ENCODE peak calls at places on chromosomes 7 and 10, in nine cellular contexts. One of them, this sample, is unnamed.

GRCh38 chr10:114489521-114490310 is 85.4 kb upstream of the AFAP1L2 start:
- DNase-seq in HCT116: peak
- DNase-seq in HepG2: peak
- DNase-seq in SK-N-SH: no peak
- DNase-seq in A549: no peak
- DNase-seq in endothelial cell of umbilical vein: peak
- DNase-seq in K562: no peak
- DNase-seq in H1: no peak
- DNase-seq in GM12878: no peak
- DNase-seq in this sample: no peak

GRCh38 chr7:38322461-38322860 is 49.0 kb upstream of the TARP start:
- DNase-seq in A549: no peak
- DNase-seq in H1: no peak
- DNase-seq in HCT116: no peak
- DNase-seq in HepG2: no peak
- DNase-seq in SK-N-SH: no peak
- DNase-seq in K562: no peak
- DNase-seq in GM12878: no peak
- DNase-seq in endothelial cell of umbilical vein: no peak
- DNase-seq in this sample: no peak

GRCh38 chr7:115034515-115034914 is 112.6 kb downstream of the MDFIC start:
- DNase-seq in A549: no peak
- DNase-seq in H1: no peak
- DNase-seq in HepG2: no peak
- DNase-seq in SK-N-SH: no peak
- DNase-seq in K562: no peak
- DNase-seq in endothelial cell of umbilical vein: no peak
- DNase-seq in GM12878: no peak
- DNase-seq in HCT116: no peak
- DNase-seq in this sample: no peak

GRCh38 chr7:156191090-156191489 is 378.8 kb upstream of the SHH start:
- DNase-seq in endothelial cell of umbilical vein: no peak
- DNase-seq in HepG2: no peak
- DNase-seq in A549: no peak
- DNase-seq in K562: no peak
- DNase-seq in SK-N-SH: no peak
- DNase-seq in HCT116: no peak
- DNase-seq in GM12878: no peak
- DNase-seq in H1: no peak
- DNase-seq in this sample: no peak

GRCh38 chr10:123665371-123666286 is 526 bp upstream of the GPR26 start:
- DNase-seq in HepG2: no peak
- DNase-seq in K562: no peak
- DNase-seq in A549: no peak
- DNase-seq in SK-N-SH: peak
- DNase-seq in H1: no peak
- DNase-seq in endothelial cell of umbilical vein: no peak
- DNase-seq in HCT116: no peak
- DNase-seq in GM12878: no peak
- DNase-seq in this sample: no peak

GRCh38 chr7:134916428-134916883 is 69.9 kb upstream of the AGBL3 start:
- DNase-seq in GM12878: no peak
- DNase-seq in A549: no peak
- DNase-seq in K562: no peak
- DNase-seq in H1: no peak
- DNase-seq in SK-N-SH: peak
- DNase-seq in HepG2: no peak
- DNase-seq in HCT116: no peak
- DNase-seq in endothelial cell of umbilical vein: no peak
- DNase-seq in this sample: no peak

GRCh38 chr7:99314504-99314903 is 11.2 kb upstream of the ARPC1A start:
- DNase-seq in SK-N-SH: no peak
- DNase-seq in HCT116: no peak
- DNase-seq in H1: no peak
- DNase-seq in HepG2: no peak
- DNase-seq in endothelial cell of umbilical vein: no peak
- DNase-seq in K562: no peak
- DNase-seq in GM12878: peak
- DNase-seq in A549: no peak
- DNase-seq in this sample: no peak

GRCh38 chr7:4189151-4189570 is 492.9 kb upstream of the FOXK1 start:
- DNase-seq in endothelial cell of umbilical vein: no peak
- DNase-seq in HCT116: no peak
- DNase-seq in HepG2: no peak
- DNase-seq in SK-N-SH: peak
- DNase-seq in K562: no peak
- DNase-seq in GM12878: no peak
- DNase-seq in H1: no peak
- DNase-seq in A549: no peak
- DNase-seq in this sample: no peak

GRCh38 chr10:4829954-4830353 is 3.9 kb downstream of the AKR1E2 start:
- DNase-seq in endothelial cell of umbilical vein: no peak
- DNase-seq in GM12878: no peak
- DNase-seq in HCT116: no peak
- DNase-seq in SK-N-SH: no peak
- DNase-seq in HepG2: no peak
- DNase-seq in K562: no peak
- DNase-seq in H1: no peak
- DNase-seq in A549: no peak
- DNase-seq in this sample: no peak

GRCh38 chr7:110940756-110941155 is 150.2 kb upstream of the LRRN3 start:
- DNase-seq in HepG2: no peak
- DNase-seq in SK-N-SH: no peak
- DNase-seq in H1: no peak
- DNase-seq in HCT116: no peak
- DNase-seq in A549: no peak
- DNase-seq in endothelial cell of umbilical vein: no peak
- DNase-seq in GM12878: no peak
- DNase-seq in K562: no peak
- DNase-seq in this sample: no peak

DNA sequence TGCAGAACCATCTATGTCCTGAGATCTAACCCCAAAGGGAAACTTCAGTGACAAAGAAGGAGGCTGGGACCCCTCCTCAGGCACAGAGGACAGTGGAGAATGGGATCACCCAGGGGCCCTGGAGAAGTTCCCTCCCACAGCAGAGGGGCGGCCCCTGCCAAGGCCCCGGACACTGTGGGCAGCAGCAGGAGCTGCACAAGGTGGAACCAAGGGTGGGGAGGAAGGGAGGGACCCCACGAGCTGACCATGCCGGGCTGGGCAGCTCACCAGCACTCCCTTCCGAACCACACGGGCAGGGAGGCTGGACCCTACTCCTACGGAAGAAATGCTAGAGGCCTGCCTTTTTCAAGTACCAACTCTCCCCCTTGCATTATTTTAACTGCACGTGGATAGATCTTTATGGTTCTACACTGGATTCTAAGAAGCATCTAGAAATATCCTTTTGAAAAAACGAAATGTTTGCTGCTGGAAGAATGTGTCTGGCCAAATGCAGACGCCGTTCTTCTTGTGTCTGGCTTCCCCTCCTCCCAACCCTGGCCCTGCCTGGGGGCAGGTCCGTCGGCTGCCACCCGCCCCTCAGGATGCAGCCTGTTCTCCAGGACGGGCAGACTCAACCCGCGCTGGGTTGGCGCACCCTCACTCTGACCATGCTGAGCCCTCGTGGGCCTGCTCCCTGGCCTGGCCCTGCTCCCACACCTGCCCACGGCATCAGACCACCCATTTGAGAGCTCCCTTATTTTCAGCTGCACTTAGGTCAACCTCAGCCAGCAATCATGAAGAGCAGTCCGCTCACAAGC is 193.9 kb downstream of the TCERG1L start:
- DNase-seq in H1: no peak
- DNase-seq in SK-N-SH: no peak
- DNase-seq in HepG2: no peak
- DNase-seq in GM12878: no peak
- DNase-seq in A549: no peak
- DNase-seq in HCT116: no peak
- DNase-seq in endothelial cell of umbilical vein: no peak
- DNase-seq in K562: no peak
- DNase-seq in this sample: no peak
- TF ChIP-seq MAX in H1: no peak
- TF ChIP-seq MAX in SK-N-SH: no peak
- TF ChIP-seq MAX in HepG2: no peak
- TF ChIP-seq MAX in GM12878: no peak
- TF ChIP-seq MAX in A549: no peak
- TF ChIP-seq MAX in HCT116: no peak
- TF ChIP-seq MAX in endothelial cell of umbilical vein: no peak
- TF ChIP-seq MAX in K562: no peak
- TF ChIP-seq MAX in this sample: no peak

DNA sequence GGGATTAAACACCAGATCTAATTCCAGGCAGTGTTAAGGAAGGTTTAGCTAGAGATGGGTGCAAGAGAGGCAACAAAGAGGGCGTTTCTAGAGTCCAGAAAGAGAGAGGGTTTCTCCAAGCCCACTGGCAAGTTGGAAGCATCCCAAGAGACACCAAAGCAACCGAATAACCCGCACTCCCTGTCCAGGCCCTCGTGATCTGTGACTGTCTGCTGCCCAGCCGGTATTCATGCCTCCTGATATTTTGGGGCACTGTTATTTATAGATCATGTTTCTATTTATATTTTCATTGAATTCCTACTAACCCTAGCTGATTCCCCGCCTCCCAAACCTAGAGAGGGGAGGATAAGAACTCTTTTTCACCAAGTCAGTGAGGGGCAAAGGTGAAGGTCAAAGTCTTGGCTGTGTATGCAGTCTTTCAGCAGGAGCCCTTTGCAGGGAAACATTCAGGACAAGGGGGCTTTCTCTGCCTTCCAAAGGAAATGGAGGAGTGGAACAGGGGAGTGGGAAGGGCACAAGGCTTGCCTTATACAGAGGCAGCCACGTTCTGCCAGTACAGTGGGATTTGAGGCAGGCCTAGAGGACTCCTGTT is 103.6 kb downstream of the SH3PXD2A start:
- DNase-seq in SK-N-SH: no peak
- DNase-seq in A549: no peak
- DNase-seq in H1: no peak
- DNase-seq in HepG2: peak
- DNase-seq in GM12878: no peak
- DNase-seq in K562: no peak
- DNase-seq in endothelial cell of umbilical vein: no peak
- DNase-seq in HCT116: no peak
- DNase-seq in this sample: no peak
- H3K4me3 ChIP-seq in SK-N-SH: no peak
- H3K4me3 ChIP-seq in A549: no peak
- H3K4me3 ChIP-seq in H1: no peak
- H3K4me3 ChIP-seq in HepG2: no peak
- H3K4me3 ChIP-seq in GM12878: no peak
- H3K4me3 ChIP-seq in K562: no peak
- H3K4me3 ChIP-seq in endothelial cell of umbilical vein: no peak
- H3K4me3 ChIP-seq in HCT116: no peak
- H3K4me3 ChIP-seq in this sample: no peak

GRCh38 chr10:131982185-131982756 is 548 bp upstream of the BNIP3 start:
- DNase-seq in K562: no peak
- DNase-seq in A549: peak
- DNase-seq in SK-N-SH: peak
- DNase-seq in H1: no peak
- DNase-seq in endothelial cell of umbilical vein: no peak
- DNase-seq in HCT116: no peak
- DNase-seq in GM12878: no peak
- DNase-seq in HepG2: no peak
- DNase-seq in this sample: no peak

GRCh38 chr10:131981429-131982184 is at the start of gene BNIP3:
- DNase-seq in A549: peak
- DNase-seq in HepG2: peak
- DNase-seq in SK-N-SH: peak
- DNase-seq in endothelial cell of umbilical vein: peak
- DNase-seq in H1: peak
- DNase-seq in GM12878: peak
- DNase-seq in K562: peak
- DNase-seq in HCT116: peak
- DNase-seq in this sample: peak

GRCh38 chr10:131980321-131980720 is 1.4 kb downstream of the BNIP3 start:
- DNase-seq in K562: no peak
- DNase-seq in HCT116: no peak
- DNase-seq in GM12878: no peak
- DNase-seq in endothelial cell of umbilical vein: no peak
- DNase-seq in H1: no peak
- DNase-seq in A549: no peak
- DNase-seq in SK-N-SH: no peak
- DNase-seq in HepG2: no peak
- DNase-seq in this sample: no peak

GRCh38 chr10:131979821-131980270 is 1.9 kb downstream of the BNIP3 start:
- DNase-seq in GM12878: no peak
- DNase-seq in HepG2: peak
- DNase-seq in HCT116: no peak
- DNase-seq in endothelial cell of umbilical vein: peak
- DNase-seq in A549: no peak
- DNase-seq in H1: no peak
- DNase-seq in K562: peak
- DNase-seq in SK-N-SH: peak
- DNase-seq in this sample: no peak

DNA sequence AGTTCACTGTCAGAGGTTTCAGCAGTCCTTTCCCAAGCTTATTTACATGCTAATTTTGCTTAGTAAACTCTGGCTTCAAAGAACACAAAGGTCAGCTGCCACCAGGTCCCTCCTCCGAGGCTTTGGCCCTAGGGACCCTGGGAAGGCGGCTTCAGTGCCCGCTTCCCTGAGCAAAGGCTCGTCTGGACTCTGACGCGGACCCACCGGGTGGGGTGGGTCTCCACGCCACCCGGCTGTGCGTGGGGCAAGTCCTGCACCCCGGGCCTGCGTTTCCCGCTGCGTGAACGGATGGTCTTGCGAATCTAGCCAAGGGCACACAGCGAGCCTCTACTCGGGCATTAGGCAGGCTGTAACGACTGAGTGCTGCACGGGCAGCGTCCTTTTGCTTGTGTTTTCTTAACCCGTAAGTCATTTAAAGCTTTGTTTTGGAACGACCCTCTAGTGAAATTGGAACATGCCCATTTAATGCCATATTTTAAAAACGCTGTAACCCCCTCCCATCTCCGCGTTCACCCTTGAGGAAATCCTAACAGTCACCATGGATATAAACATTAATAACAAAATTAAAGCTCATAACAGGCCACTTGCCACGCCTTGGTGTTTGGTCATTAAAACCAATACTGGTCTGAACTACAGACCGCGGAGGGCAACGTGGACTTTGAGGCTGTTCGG is 830 bp downstream of the BNIP3 start:
- DNase-seq in H1: peak
- DNase-seq in K562: peak
- DNase-seq in SK-N-SH: peak
- DNase-seq in A549: no peak
- DNase-seq in HCT116: no peak
- DNase-seq in GM12878: no peak
- DNase-seq in endothelial cell of umbilical vein: peak
- DNase-seq in HepG2: peak
- DNase-seq in this sample: peak
- TF ChIP-seq MAX in H1: no peak
- TF ChIP-seq MAX in K562: no peak
- TF ChIP-seq MAX in SK-N-SH: no peak
- TF ChIP-seq MAX in A549: no peak
- TF ChIP-seq MAX in HCT116: no peak
- TF ChIP-seq MAX in GM12878: no peak
- TF ChIP-seq MAX in endothelial cell of umbilical vein: no peak
- TF ChIP-seq MAX in HepG2: peak
- TF ChIP-seq MAX in this sample: no peak

DNA sequence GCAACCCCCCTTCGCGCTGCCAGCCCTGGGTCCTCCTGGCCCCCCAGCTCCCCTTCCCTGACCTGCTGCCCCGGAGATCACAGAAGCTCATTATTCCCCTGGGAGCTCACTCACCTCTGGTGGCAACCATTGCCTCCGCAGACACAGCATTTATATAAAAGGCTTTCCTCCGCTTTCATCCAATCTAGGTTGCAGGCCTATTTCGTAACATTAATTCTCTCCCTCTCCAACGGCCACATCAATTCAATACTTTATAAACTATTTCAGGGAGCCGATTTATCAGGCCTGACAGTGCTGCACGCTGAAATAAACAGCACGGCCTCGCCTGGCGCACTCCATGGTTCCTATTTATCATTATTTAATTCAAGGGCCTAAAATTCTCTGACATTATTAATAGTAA is 249.4 kb upstream of the PFKP start:
- DNase-seq in HCT116: no peak
- DNase-seq in SK-N-SH: no peak
- DNase-seq in HepG2: no peak
- DNase-seq in GM12878: no peak
- DNase-seq in endothelial cell of umbilical vein: no peak
- DNase-seq in H1: no peak
- DNase-seq in K562: no peak
- DNase-seq in A549: no peak
- DNase-seq in this sample: peak
- H3K4me3 ChIP-seq in HCT116: no peak
- H3K4me3 ChIP-seq in SK-N-SH: no peak
- H3K4me3 ChIP-seq in HepG2: no peak
- H3K4me3 ChIP-seq in GM12878: no peak
- H3K4me3 ChIP-seq in endothelial cell of umbilical vein: no peak
- H3K4me3 ChIP-seq in H1: no peak
- H3K4me3 ChIP-seq in K562: no peak
- H3K4me3 ChIP-seq in A549: no peak
- H3K4me3 ChIP-seq in this sample: no peak

This sample was measured in NB4.